ENCODE peak calls at places on chromosomes 2 and 18, in ten cellular contexts. One of them, this sample, is unnamed.
A peak's percentile ranks its signal among the peaks of the same experiment; 100 is the strongest.

GRCh38 chr2:121644715-121645114 is 4.5 kb downstream of the CLASP1 start:
- DNase-seq in stimulated activated CD8-positive, alpha-beta memory T cell treated with anti-CD3 and anti-CD28 coated beads, Interleukin-4, amount 100 ng/mL, for 4 hours: no peak
- DNase-seq in heart left ventricle: no peak
- DNase-seq in amygdala: no peak
- DNase-seq in left colon: no peak
- DNase-seq in globus pallidus: no peak
- DNase-seq in AG04450: no peak
- DNase-seq in psoas muscle: no peak
- DNase-seq in GM23248: no peak
- DNase-seq in sigmoid colon: no peak
- DNase-seq in this sample: no peak

GRCh38 chr2:31031132-31031706 is 107.0 kb downstream of the GALNT14 start:
- DNase-seq in stimulated activated CD8-positive, alpha-beta memory T cell treated with anti-CD3 and anti-CD28 coated beads, Interleukin-4, amount 100 ng/mL, for 4 hours: no peak
- DNase-seq in heart left ventricle: no peak
- DNase-seq in amygdala: no peak
- DNase-seq in left colon: no peak
- DNase-seq in globus pallidus: no peak
- DNase-seq in AG04450: no peak
- DNase-seq in psoas muscle: no peak
- DNase-seq in GM23248: no peak
- DNase-seq in sigmoid colon: no peak
- DNase-seq in this sample: no peak

GRCh38 chr2:224210495-224211472 is 171.7 kb upstream of the SERPINE2 start:
- DNase-seq in stimulated activated CD8-positive, alpha-beta memory T cell treated with anti-CD3 and anti-CD28 coated beads, Interleukin-4, amount 100 ng/mL, for 4 hours: no peak
- DNase-seq in heart left ventricle: no peak
- DNase-seq in amygdala: no peak
- DNase-seq in left colon: no peak
- DNase-seq in globus pallidus: no peak
- DNase-seq in AG04450: no peak
- DNase-seq in psoas muscle: no peak
- DNase-seq in GM23248: peak; percentile 29
- DNase-seq in sigmoid colon: no peak
- DNase-seq in this sample: no peak

GRCh38 chr2:9665903-9666302 is 35.1 kb upstream of the YWHAQ start:
- DNase-seq in stimulated activated CD8-positive, alpha-beta memory T cell treated with anti-CD3 and anti-CD28 coated beads, Interleukin-4, amount 100 ng/mL, for 4 hours: no peak
- DNase-seq in heart left ventricle: no peak
- DNase-seq in amygdala: no peak
- DNase-seq in left colon: no peak
- DNase-seq in globus pallidus: no peak
- DNase-seq in AG04450: peak; percentile 18
- DNase-seq in psoas muscle: no peak
- DNase-seq in GM23248: peak; percentile 97
- DNase-seq in sigmoid colon: no peak
- DNase-seq in this sample: no peak

GRCh38 chr18:45802814-45803492 is 22.5 kb upstream of the SIGLEC15 start:
- DNase-seq in stimulated activated CD8-positive, alpha-beta memory T cell treated with anti-CD3 and anti-CD28 coated beads, Interleukin-4, amount 100 ng/mL, for 4 hours: no peak
- DNase-seq in heart left ventricle: no peak
- DNase-seq in amygdala: no peak
- DNase-seq in left colon: no peak
- DNase-seq in globus pallidus: no peak
- DNase-seq in AG04450: peak; percentile 95
- DNase-seq in psoas muscle: no peak
- DNase-seq in GM23248: peak; percentile 99
- DNase-seq in sigmoid colon: no peak
- DNase-seq in this sample: no peak

GRCh38 chr2:144198116-144198515 is 321.8 kb downstream of the ZEB2 start:
- DNase-seq in stimulated activated CD8-positive, alpha-beta memory T cell treated with anti-CD3 and anti-CD28 coated beads, Interleukin-4, amount 100 ng/mL, for 4 hours: no peak
- DNase-seq in heart left ventricle: no peak
- DNase-seq in amygdala: no peak
- DNase-seq in left colon: no peak
- DNase-seq in globus pallidus: no peak
- DNase-seq in AG04450: no peak
- DNase-seq in psoas muscle: no peak
- DNase-seq in GM23248: peak; percentile 26
- DNase-seq in sigmoid colon: no peak
- DNase-seq in this sample: no peak

GRCh38 chr18:3250237-3251107 is 2.9 kb downstream of the MYL12A start:
- DNase-seq in stimulated activated CD8-positive, alpha-beta memory T cell treated with anti-CD3 and anti-CD28 coated beads, Interleukin-4, amount 100 ng/mL, for 4 hours: no peak
- DNase-seq in heart left ventricle: no peak
- DNase-seq in amygdala: no peak
- DNase-seq in left colon: no peak
- DNase-seq in globus pallidus: no peak
- DNase-seq in AG04450: no peak
- DNase-seq in psoas muscle: no peak
- DNase-seq in GM23248: peak; percentile 79
- DNase-seq in sigmoid colon: no peak
- DNase-seq in this sample: no peak

GRCh38 chr2:189336276-189336975 is 104.8 kb upstream of the WDR75 start:
- DNase-seq in stimulated activated CD8-positive, alpha-beta memory T cell treated with anti-CD3 and anti-CD28 coated beads, Interleukin-4, amount 100 ng/mL, for 4 hours: no peak
- DNase-seq in heart left ventricle: no peak
- DNase-seq in amygdala: no peak
- DNase-seq in left colon: no peak
- DNase-seq in globus pallidus: no peak
- DNase-seq in AG04450: no peak
- DNase-seq in psoas muscle: no peak
- DNase-seq in GM23248: peak; percentile 53
- DNase-seq in sigmoid colon: no peak
- DNase-seq in this sample: no peak

GRCh38 chr18:55280515-55280914 is 307.5 kb downstream of the TCF4 start:
- DNase-seq in stimulated activated CD8-positive, alpha-beta memory T cell treated with anti-CD3 and anti-CD28 coated beads, Interleukin-4, amount 100 ng/mL, for 4 hours: no peak
- DNase-seq in heart left ventricle: no peak
- DNase-seq in amygdala: no peak
- DNase-seq in left colon: no peak
- DNase-seq in globus pallidus: no peak
- DNase-seq in AG04450: no peak
- DNase-seq in psoas muscle: no peak
- DNase-seq in GM23248: no peak
- DNase-seq in sigmoid colon: no peak
- DNase-seq in this sample: no peak

GRCh38 chr2:45862843-45863242 is 211.4 kb downstream of the PRKCE start:
- DNase-seq in stimulated activated CD8-positive, alpha-beta memory T cell treated with anti-CD3 and anti-CD28 coated beads, Interleukin-4, amount 100 ng/mL, for 4 hours: no peak
- DNase-seq in heart left ventricle: no peak
- DNase-seq in amygdala: no peak
- DNase-seq in left colon: no peak
- DNase-seq in globus pallidus: no peak
- DNase-seq in AG04450: no peak
- DNase-seq in psoas muscle: no peak
- DNase-seq in GM23248: no peak
- DNase-seq in sigmoid colon: no peak
- DNase-seq in this sample: no peak

GRCh38 chr2:4628931-4629565 is 925.7 kb downstream of the DCDC2C start:
- DNase-seq in stimulated activated CD8-positive, alpha-beta memory T cell treated with anti-CD3 and anti-CD28 coated beads, Interleukin-4, amount 100 ng/mL, for 4 hours: no peak
- DNase-seq in heart left ventricle: no peak
- DNase-seq in amygdala: no peak
- DNase-seq in left colon: no peak
- DNase-seq in globus pallidus: no peak
- DNase-seq in AG04450: no peak
- DNase-seq in psoas muscle: no peak
- DNase-seq in GM23248: no peak
- DNase-seq in sigmoid colon: no peak
- DNase-seq in this sample: no peak

GRCh38 chr2:233031556-233032500 is 644 bp upstream of the NEU2 start:
- DNase-seq in stimulated activated CD8-positive, alpha-beta memory T cell treated with anti-CD3 and anti-CD28 coated beads, Interleukin-4, amount 100 ng/mL, for 4 hours: no peak
- DNase-seq in heart left ventricle: no peak
- DNase-seq in amygdala: no peak
- DNase-seq in left colon: no peak
- DNase-seq in globus pallidus: no peak
- DNase-seq in AG04450: no peak
- DNase-seq in psoas muscle: no peak
- DNase-seq in GM23248: no peak
- DNase-seq in sigmoid colon: peak; percentile 27
- DNase-seq in this sample: no peak

GRCh38 chr18:55509631-55510372 is 78.2 kb downstream of the TCF4 start:
- DNase-seq in stimulated activated CD8-positive, alpha-beta memory T cell treated with anti-CD3 and anti-CD28 coated beads, Interleukin-4, amount 100 ng/mL, for 4 hours: no peak
- DNase-seq in heart left ventricle: no peak
- DNase-seq in amygdala: no peak
- DNase-seq in left colon: no peak
- DNase-seq in globus pallidus: no peak
- DNase-seq in AG04450: peak; percentile 23
- DNase-seq in psoas muscle: no peak
- DNase-seq in GM23248: peak; percentile 88
- DNase-seq in sigmoid colon: no peak
- DNase-seq in this sample: no peak

GRCh38 chr2:56100791-56101312 is 82.9 kb upstream of the CCDC85A start:
- DNase-seq in stimulated activated CD8-positive, alpha-beta memory T cell treated with anti-CD3 and anti-CD28 coated beads, Interleukin-4, amount 100 ng/mL, for 4 hours: no peak
- DNase-seq in heart left ventricle: no peak
- DNase-seq in amygdala: no peak
- DNase-seq in left colon: no peak
- DNase-seq in globus pallidus: no peak
- DNase-seq in AG04450: no peak
- DNase-seq in psoas muscle: no peak
- DNase-seq in GM23248: no peak
- DNase-seq in sigmoid colon: no peak
- DNase-seq in this sample: no peak

GRCh38 chr2:96427917-96428316 is 77.2 kb downstream of the NEURL3 start:
- DNase-seq in stimulated activated CD8-positive, alpha-beta memory T cell treated with anti-CD3 and anti-CD28 coated beads, Interleukin-4, amount 100 ng/mL, for 4 hours: no peak
- DNase-seq in heart left ventricle: no peak
- DNase-seq in amygdala: no peak
- DNase-seq in left colon: no peak
- DNase-seq in globus pallidus: no peak
- DNase-seq in AG04450: no peak
- DNase-seq in psoas muscle: no peak
- DNase-seq in GM23248: peak; percentile 87
- DNase-seq in sigmoid colon: no peak
- DNase-seq in this sample: no peak

GRCh38 chr18:79912409-79912991 is 39.0 kb downstream of the SLC66A2 start:
- DNase-seq in stimulated activated CD8-positive, alpha-beta memory T cell treated with anti-CD3 and anti-CD28 coated beads, Interleukin-4, amount 100 ng/mL, for 4 hours: peak; percentile 10
- DNase-seq in heart left ventricle: no peak
- DNase-seq in amygdala: no peak
- DNase-seq in left colon: no peak
- DNase-seq in globus pallidus: no peak
- DNase-seq in AG04450: no peak
- DNase-seq in psoas muscle: peak; percentile 68
- DNase-seq in GM23248: peak; percentile 24
- DNase-seq in sigmoid colon: no peak
- DNase-seq in this sample: peak; percentile 5

GRCh38 chr2:12587729-12588522 is 128.8 kb upstream of the TRIB2 start:
- DNase-seq in stimulated activated CD8-positive, alpha-beta memory T cell treated with anti-CD3 and anti-CD28 coated beads, Interleukin-4, amount 100 ng/mL, for 4 hours: no peak
- DNase-seq in heart left ventricle: no peak
- DNase-seq in amygdala: no peak
- DNase-seq in left colon: no peak
- DNase-seq in globus pallidus: peak; percentile 55
- DNase-seq in AG04450: peak; percentile 80
- DNase-seq in psoas muscle: peak; percentile 33
- DNase-seq in GM23248: peak; percentile 95
- DNase-seq in sigmoid colon: peak; percentile 82
- DNase-seq in this sample: peak; percentile 27

GRCh38 chr2:98569197-98569793 is 39.0 kb downstream of the COA5 start:
- DNase-seq in stimulated activated CD8-positive, alpha-beta memory T cell treated with anti-CD3 and anti-CD28 coated beads, Interleukin-4, amount 100 ng/mL, for 4 hours: peak; percentile 54
- DNase-seq in heart left ventricle: no peak
- DNase-seq in amygdala: no peak
- DNase-seq in left colon: peak; percentile 69
- DNase-seq in globus pallidus: no peak
- DNase-seq in AG04450: no peak
- DNase-seq in psoas muscle: peak; percentile 39
- DNase-seq in GM23248: peak; percentile 27
- DNase-seq in sigmoid colon: no peak
- DNase-seq in this sample: peak; percentile 57

GRCh38 chr2:207765541-207765940 is 4.2 kb downstream of the FZD5 start:
- DNase-seq in stimulated activated CD8-positive, alpha-beta memory T cell treated with anti-CD3 and anti-CD28 coated beads, Interleukin-4, amount 100 ng/mL, for 4 hours: no peak
- DNase-seq in heart left ventricle: no peak
- DNase-seq in amygdala: no peak
- DNase-seq in left colon: peak; percentile 45
- DNase-seq in globus pallidus: no peak
- DNase-seq in AG04450: no peak
- DNase-seq in psoas muscle: no peak
- DNase-seq in GM23248: no peak
- DNase-seq in sigmoid colon: no peak
- DNase-seq in this sample: peak; percentile 72

GRCh38 chr2:145623136-145623535 is 1103.2 kb upstream of the ZEB2 start:
- DNase-seq in stimulated activated CD8-positive, alpha-beta memory T cell treated with anti-CD3 and anti-CD28 coated beads, Interleukin-4, amount 100 ng/mL, for 4 hours: no peak
- DNase-seq in heart left ventricle: no peak
- DNase-seq in amygdala: no peak
- DNase-seq in left colon: no peak
- DNase-seq in globus pallidus: no peak
- DNase-seq in AG04450: no peak
- DNase-seq in psoas muscle: no peak
- DNase-seq in GM23248: peak; percentile 80
- DNase-seq in sigmoid colon: no peak
- DNase-seq in this sample: no peak

GRCh38 chr18:3806656-3807055 is 356.7 kb downstream of the TGIF1 start:
- DNase-seq in stimulated activated CD8-positive, alpha-beta memory T cell treated with anti-CD3 and anti-CD28 coated beads, Interleukin-4, amount 100 ng/mL, for 4 hours: no peak
- DNase-seq in heart left ventricle: no peak
- DNase-seq in amygdala: no peak
- DNase-seq in left colon: no peak
- DNase-seq in globus pallidus: no peak
- DNase-seq in AG04450: no peak
- DNase-seq in psoas muscle: no peak
- DNase-seq in GM23248: no peak
- DNase-seq in sigmoid colon: no peak
- DNase-seq in this sample: no peak

GRCh38 chr2:48110497-48110896 is 204.2 kb upstream of the FBXO11 start:
- DNase-seq in stimulated activated CD8-positive, alpha-beta memory T cell treated with anti-CD3 and anti-CD28 coated beads, Interleukin-4, amount 100 ng/mL, for 4 hours: no peak
- DNase-seq in heart left ventricle: no peak
- DNase-seq in amygdala: no peak
- DNase-seq in left colon: no peak
- DNase-seq in globus pallidus: no peak
- DNase-seq in AG04450: no peak
- DNase-seq in psoas muscle: no peak
- DNase-seq in GM23248: no peak
- DNase-seq in sigmoid colon: no peak
- DNase-seq in this sample: no peak

GRCh38 chr2:1840046-1840445 is 95.7 kb upstream of the PXDN start:
- DNase-seq in stimulated activated CD8-positive, alpha-beta memory T cell treated with anti-CD3 and anti-CD28 coated beads, Interleukin-4, amount 100 ng/mL, for 4 hours: no peak
- DNase-seq in heart left ventricle: no peak
- DNase-seq in amygdala: no peak
- DNase-seq in left colon: no peak
- DNase-seq in globus pallidus: no peak
- DNase-seq in AG04450: no peak
- DNase-seq in psoas muscle: no peak
- DNase-seq in GM23248: no peak
- DNase-seq in sigmoid colon: no peak
- DNase-seq in this sample: no peak

GRCh38 chr2:75224636-75225094 is 25.3 kb upstream of the TACR1 start:
- DNase-seq in stimulated activated CD8-positive, alpha-beta memory T cell treated with anti-CD3 and anti-CD28 coated beads, Interleukin-4, amount 100 ng/mL, for 4 hours: no peak
- DNase-seq in heart left ventricle: no peak
- DNase-seq in amygdala: no peak
- DNase-seq in left colon: no peak
- DNase-seq in globus pallidus: peak; percentile 21
- DNase-seq in AG04450: no peak
- DNase-seq in psoas muscle: no peak
- DNase-seq in GM23248: no peak
- DNase-seq in sigmoid colon: no peak
- DNase-seq in this sample: no peak

GRCh38 chr2:71923887-71924533 is 223.7 kb downstream of the CYP26B1 start:
- DNase-seq in stimulated activated CD8-positive, alpha-beta memory T cell treated with anti-CD3 and anti-CD28 coated beads, Interleukin-4, amount 100 ng/mL, for 4 hours: peak; percentile 6
- DNase-seq in heart left ventricle: peak; percentile 68
- DNase-seq in amygdala: no peak
- DNase-seq in left colon: peak; percentile 74
- DNase-seq in globus pallidus: peak; percentile 76
- DNase-seq in AG04450: peak; percentile 18
- DNase-seq in psoas muscle: peak; percentile 53
- DNase-seq in GM23248: peak; percentile 65
- DNase-seq in sigmoid colon: no peak
- DNase-seq in this sample: peak; percentile 73

GRCh38 chr18:34709631-34710429 is at the start of gene DTNA:
- DNase-seq in stimulated activated CD8-positive, alpha-beta memory T cell treated with anti-CD3 and anti-CD28 coated beads, Interleukin-4, amount 100 ng/mL, for 4 hours: no peak
- DNase-seq in heart left ventricle: no peak
- DNase-seq in amygdala: no peak
- DNase-seq in left colon: no peak
- DNase-seq in globus pallidus: peak; percentile 68
- DNase-seq in AG04450: peak; percentile 83
- DNase-seq in psoas muscle: no peak
- DNase-seq in GM23248: peak; percentile 97
- DNase-seq in sigmoid colon: no peak
- DNase-seq in this sample: no peak

GRCh38 chr2:8408560-8409460 is 273.0 kb upstream of the ID2 start:
- DNase-seq in stimulated activated CD8-positive, alpha-beta memory T cell treated with anti-CD3 and anti-CD28 coated beads, Interleukin-4, amount 100 ng/mL, for 4 hours: peak; percentile 9
- DNase-seq in heart left ventricle: no peak
- DNase-seq in amygdala: no peak
- DNase-seq in left colon: no peak
- DNase-seq in globus pallidus: no peak
- DNase-seq in AG04450: no peak
- DNase-seq in psoas muscle: no peak
- DNase-seq in GM23248: no peak
- DNase-seq in sigmoid colon: no peak
- DNase-seq in this sample: no peak

GRCh38 chr2:112621792-112622527 is 23.8 kb upstream of the SLC20A1 start:
- DNase-seq in stimulated activated CD8-positive, alpha-beta memory T cell treated with anti-CD3 and anti-CD28 coated beads, Interleukin-4, amount 100 ng/mL, for 4 hours: no peak
- DNase-seq in heart left ventricle: no peak
- DNase-seq in amygdala: no peak
- DNase-seq in left colon: no peak
- DNase-seq in globus pallidus: no peak
- DNase-seq in AG04450: no peak
- DNase-seq in psoas muscle: no peak
- DNase-seq in GM23248: peak; percentile 87
- DNase-seq in sigmoid colon: peak; percentile 34
- DNase-seq in this sample: no peak

This sample was measured in transverse colon.